ENCODE peak calls at places on chromosomes 13 and 19, in nine cellular contexts. K, I, O, L, E, V, P, G and U are unnamed samples.

GRCh38 chr13:51297556-51297955 is 41.9 kb upstream of the SERPINE3 start:
- DNase-seq in I (no peak), L (no peak), O (no peak), K (no peak), P (no peak), E (no peak), V (no peak), G (peak), U (no peak)

GRCh38 chr13:93736111-93736510 is 509.5 kb downstream of the GPC6 start:
- DNase-seq in I (no peak), E (no peak), V (no peak), K (no peak), G (no peak), P (no peak), O (no peak), L (no peak), U (no peak)

GRCh38 chr13:36965767-36966166 is 33.4 kb downstream of the ALG5 start:
- DNase-seq in I (no peak), V (no peak), L (no peak), O (peak), K (peak), G (no peak), E (peak), P (no peak), U (no peak)

GRCh38 chr19:13099073-13099999 is 3.3 kb downstream of the LYL1 start:
- DNase-seq in E (no peak), I (peak), K (peak), O (no peak), P (no peak), V (peak), L (peak), G (peak), U (peak)

GRCh38 chr13:29849731-29850212 is 645 bp downstream of the UBL3 start:
- DNase-seq in G (peak), K (peak), E (no peak), O (no peak), P (peak), I (peak), V (peak), L (peak), U (peak)

GRCh38 chr19:39807846-39808364 is 26.1 kb downstream of the DYRK1B start:
- DNase-seq in I (no peak), V (no peak), K (no peak), P (no peak), L (no peak), E (no peak), O (no peak), G (no peak), U (no peak)

GRCh38 chr13:113996081-113996911 is 22.4 kb upstream of the C13orf46 start:
- DNase-seq in P (no peak), V (no peak), L (no peak), I (no peak), E (no peak), O (no peak), G (no peak), K (no peak), U (no peak)

GRCh38 chr13:28056426-28056825 is 44.0 kb downstream of the FLT3 start:
- DNase-seq in K (no peak), I (no peak), E (no peak), G (no peak), O (no peak), P (no peak), L (no peak), V (no peak), U (no peak)

GRCh38 chr13:29693297-29693945 is 97.9 kb upstream of the SLC7A1 start:
- DNase-seq in L (no peak), O (no peak), I (no peak), G (no peak), V (no peak), E (no peak), P (peak), K (peak), U (no peak)

GRCh38 chr13:77222000-77222690 is 104.7 kb downstream of the MYCBP2 start:
- DNase-seq in E (no peak), V (no peak), G (no peak), O (no peak), P (no peak), I (no peak), L (no peak), K (no peak), U (no peak)

GRCh38 chr13:33610471-33611015 is 207.4 kb upstream of the RFC3 start:
- DNase-seq in I (no peak), K (no peak), V (peak), O (no peak), P (no peak), L (peak), E (no peak), G (no peak), U (no peak)

GRCh38 chr13:50592412-50593145 is 250.9 kb downstream of the DLEU7 start:
- DNase-seq in V (no peak), G (no peak), P (no peak), E (peak), K (no peak), I (no peak), L (no peak), O (no peak), U (no peak)

GRCh38 chr19:56321254-56321980 is 6.8 kb upstream of the ZSCAN5A start:
- DNase-seq in V (no peak), I (no peak), L (no peak), P (no peak), G (no peak), K (no peak), E (no peak), O (no peak), U (no peak)

GRCh38 chr19:41936416-41936850 is 8.2 kb upstream of the ERFL start:
- DNase-seq in K (no peak), I (no peak), L (no peak), G (peak), P (no peak), E (no peak), V (no peak), O (no peak), U (no peak)

GRCh38 chr19:47653856-47654255 is 44.9 kb downstream of the BICRA start:
- DNase-seq in E (no peak), V (no peak), K (no peak), G (no peak), I (no peak), L (no peak), P (no peak), O (no peak), U (no peak)

DNA sequence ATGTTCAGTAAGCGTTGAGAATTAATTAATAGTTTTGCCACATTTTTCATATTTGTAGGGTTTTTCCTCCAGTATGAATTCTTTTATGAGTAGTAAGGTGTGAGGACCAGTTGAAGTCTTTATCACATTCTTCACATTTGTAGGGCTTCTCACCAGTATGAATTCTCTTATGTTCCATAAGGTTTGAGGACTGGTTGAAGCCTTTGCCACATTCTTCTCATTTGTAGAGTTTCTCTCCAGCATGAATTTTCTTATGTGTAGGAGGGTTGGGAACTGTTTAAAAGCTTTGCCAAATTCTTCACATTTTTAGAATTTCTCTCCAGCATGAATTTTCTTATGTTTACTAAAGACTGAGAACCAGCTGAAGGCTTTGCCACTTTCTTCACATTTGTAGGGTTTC is 40.3 kb downstream of the ZNF208 start:
- DNase-seq in V (no peak), P (no peak), O (no peak), L (no peak), K (no peak), I (no peak), E (no peak), G (no peak), U (no peak)
- TF ChIP-seq CTCF in V (no peak), P (no peak), O (no peak), L (no peak), K (no peak), I (no peak), E (no peak), G (no peak), U (no peak)

DNA sequence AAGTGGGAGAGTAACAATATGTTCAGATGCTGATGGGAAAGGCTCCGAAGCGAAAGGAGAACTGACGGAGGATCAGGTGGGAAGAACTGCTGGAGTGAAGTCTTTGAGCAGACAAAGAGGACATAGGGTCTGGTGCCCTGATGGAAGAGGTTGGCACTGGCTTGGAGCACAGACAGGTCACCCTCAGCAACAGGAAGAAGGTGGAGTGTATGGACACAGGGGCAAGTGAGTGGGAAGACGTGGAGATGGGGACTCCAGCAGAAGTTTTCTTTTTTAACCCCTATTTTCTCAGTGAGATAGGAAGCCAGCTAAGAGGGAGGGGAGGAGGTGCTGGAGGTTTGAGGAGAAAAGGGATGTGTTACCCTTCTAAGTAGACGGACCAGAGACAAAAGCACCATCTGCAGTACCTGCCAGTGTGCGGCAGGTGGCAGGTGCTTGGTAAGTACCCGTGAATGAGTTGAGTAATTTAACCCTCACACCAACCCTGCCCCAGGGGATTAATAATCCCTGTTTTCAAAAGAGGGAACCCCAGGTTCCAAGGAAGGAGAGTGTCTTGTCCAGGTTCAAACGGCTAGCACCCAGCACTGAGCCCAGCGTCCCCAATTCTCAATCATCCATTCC is 11.2 kb downstream of the HAS1 start:
- DNase-seq in G (peak), E (no peak), O (no peak), P (no peak), V (peak), I (no peak), K (peak), L (peak), U (peak)
- TF ChIP-seq CTCF in G (peak), E (peak), O (peak), P (no peak), V (peak), I (peak), K (peak), L (peak), U (peak)

DNA sequence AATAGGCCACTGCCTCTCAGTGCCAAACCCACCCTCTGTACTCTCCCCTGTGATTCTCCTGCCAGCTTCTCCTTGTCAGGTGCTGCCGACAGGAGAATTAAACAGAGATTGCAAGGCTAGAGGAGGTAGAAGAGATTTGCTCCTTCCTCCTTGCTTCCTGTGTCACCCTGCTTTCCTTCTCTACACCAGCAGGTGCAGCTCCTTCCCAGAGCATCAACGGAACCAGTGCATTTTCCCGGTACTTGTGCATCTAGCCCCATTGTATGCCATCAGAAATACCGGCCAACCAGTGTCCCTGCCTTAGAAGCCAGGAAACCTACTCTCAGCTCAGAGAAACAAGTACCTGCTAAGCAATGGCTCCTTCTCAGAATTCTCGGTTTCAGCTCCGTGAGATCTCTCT is 253.2 kb downstream of the SUCLA2 start:
- DNase-seq in V (no peak), K (no peak), L (peak), P (no peak), O (no peak), G (no peak), E (no peak), I (no peak), U (no peak)
- TF ChIP-seq CTCF in V (no peak), K (no peak), L (peak), P (no peak), O (no peak), G (no peak), E (no peak), I (no peak), U (no peak)

GRCh38 chr19:45406957-45407375 is 522 bp downstream of the POLR1G start:
- DNase-seq in I (no peak), G (no peak), V (no peak), O (no peak), L (no peak), E (no peak), P (no peak), K (no peak), U (no peak)

GRCh38 chr19:45408121-45408520 is 1.7 kb downstream of the POLR1G start:
- DNase-seq in G (no peak), I (no peak), V (no peak), P (no peak), K (no peak), E (no peak), L (no peak), O (no peak), U (peak)

GRCh38 chr19:45404557-45405434 is at the start of gene PPP1R13L:
- DNase-seq in K (peak), L (peak), P (peak), I (peak), E (peak), V (peak), O (no peak), G (peak), U (peak)

GRCh38 chr19:45405435-45406164 is 731 bp upstream of the PPP1R13L start:
- DNase-seq in P (peak), O (no peak), I (peak), E (peak), V (peak), L (peak), G (peak), K (peak), U (peak)

DNA sequence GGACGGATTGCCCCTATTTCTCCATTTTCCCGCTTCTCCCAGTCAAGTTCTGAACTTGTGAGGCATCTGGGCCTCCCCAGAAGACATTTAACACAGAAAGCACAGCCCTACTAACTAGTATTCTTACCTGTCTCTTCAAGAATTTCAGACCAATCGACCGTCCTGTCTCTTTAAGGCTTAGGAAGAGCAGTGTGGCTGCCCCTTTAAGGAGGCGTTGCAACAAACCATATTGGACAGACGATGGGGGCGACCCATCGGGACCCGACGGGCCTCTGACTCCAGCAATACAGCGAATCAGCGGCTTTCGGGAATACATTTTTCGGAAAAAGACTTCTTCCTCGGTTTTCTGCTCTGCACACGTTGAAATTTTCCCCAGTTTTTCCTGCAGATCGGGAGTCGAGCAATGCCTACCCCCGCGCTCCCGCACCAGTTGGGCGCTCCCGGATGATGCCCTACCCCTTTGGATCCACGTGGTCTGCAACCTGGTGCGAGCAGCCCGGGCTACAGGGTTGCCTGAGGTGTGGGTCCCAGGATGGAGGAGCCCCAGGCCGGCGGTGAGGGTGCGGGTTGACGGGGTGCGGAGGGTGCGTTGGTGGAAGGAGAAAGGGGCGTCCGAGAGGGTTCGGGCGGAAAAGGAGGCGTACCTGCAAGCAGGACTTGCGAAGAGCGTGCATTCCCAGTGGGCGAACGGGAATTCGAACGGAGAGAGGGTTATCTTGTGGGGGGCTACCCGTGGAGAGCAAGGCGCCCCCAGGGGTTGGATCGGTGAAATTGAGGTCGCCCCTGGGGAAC is at the start of gene POLR1G:
- DNase-seq in V (peak), E (peak), G (peak), L (peak), K (peak), O (no peak), I (peak), P (peak), U (peak)
- TF ChIP-seq CTCF in V (no peak), E (no peak), G (no peak), L (peak), K (no peak), O (no peak), I (no peak), P (peak), U (no peak)

DNA sequence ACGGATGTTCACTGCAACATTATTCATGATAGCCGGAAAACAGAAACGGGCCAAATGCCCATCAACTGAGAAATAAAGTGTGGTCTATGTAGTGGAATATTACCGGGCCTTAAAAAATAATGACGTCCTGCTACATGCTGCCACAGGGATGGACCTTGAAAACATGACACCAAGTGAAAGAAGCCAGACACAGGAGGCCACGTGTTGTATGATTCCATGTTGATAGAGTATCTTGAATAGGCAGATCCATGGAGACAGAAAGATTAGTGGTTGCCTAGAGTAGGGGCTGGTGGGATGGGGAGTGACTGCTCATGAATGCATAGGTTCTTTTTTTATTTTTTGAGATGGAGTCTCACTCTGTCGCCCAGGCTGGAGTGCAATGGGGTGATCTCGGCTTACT is 3.7 kb downstream of the AP2A1 start:
- DNase-seq in E (no peak), L (no peak), P (no peak), K (no peak), G (no peak), O (no peak), V (no peak), I (no peak), U (no peak)
- TF ChIP-seq CTCF in E (no peak), L (no peak), P (no peak), K (no peak), G (no peak), O (no peak), V (no peak), I (no peak), U (no peak)